ENCODE peak calls at places on chromosomes 5 and 9, in eight cellular contexts. V is Right ventricle myocardium superior; J is stimulated activated CD4-positive, alpha-beta T cell treated with anti-CD3 and anti-CD28 coated beads, Interleukin-1b, Interleukin-23, amount 100 ng/mL, for 48 hours; L is Daoy; P is posterior cingulate gyrus; T is HS-27A; Y is T-helper 1 cell; H is C1 segment of cervical spinal cord. F is an unnamed sample.

GRCh38 chr5:135869151-135869737 is 26.4 kb downstream of the IL9 start:
- DNase-seq in V (no peak), J (no peak), L (no peak), P (no peak), T (no peak), Y (no peak), H (no peak), F (no peak)

GRCh38 chr5:43227655-43228054 is 35.6 kb downstream of the NIM1K start:
- DNase-seq in V (no peak), J (no peak), L (peak), P (no peak), T (no peak), Y (no peak), H (no peak), F (no peak)

GRCh38 chr5:6784481-6784880 is 71.2 kb downstream of the TENT4A start:
- DNase-seq in V (no peak), J (no peak), L (no peak), P (no peak), T (no peak), Y (no peak), H (no peak), F (no peak)

GRCh38 chr5:174063092-174063756 is 17.7 kb downstream of the NSG2 start:
- DNase-seq in V (no peak), J (no peak), L (no peak), P (no peak), T (no peak), Y (no peak), H (no peak), F (no peak)

GRCh38 chr5:158976035-158976434 is 123.7 kb downstream of the EBF1 start:
- DNase-seq in V (no peak), J (no peak), L (peak), P (no peak), T (peak), Y (no peak), H (no peak), F (no peak)

GRCh38 chr9:124054671-124055212 is 43.2 kb downstream of the LHX2 start:
- DNase-seq in V (no peak), J (peak), L (peak), P (no peak), T (peak), Y (no peak), H (no peak), F (peak)

GRCh38 chr9:134661791-134662142 is 20.2 kb downstream of the COL5A1 start:
- DNase-seq in V (no peak), J (no peak), L (peak), P (no peak), T (no peak), Y (no peak), H (no peak), F (peak)

GRCh38 chr9:91100878-91101450 is 260.8 kb downstream of the AUH start:
- DNase-seq in V (peak), J (no peak), L (peak), P (no peak), T (no peak), Y (no peak), H (no peak), F (no peak)

GRCh38 chr5:914612-915011 is 21.9 kb downstream of the TRIP13 start:
- DNase-seq in V (no peak), J (no peak), L (no peak), P (no peak), T (no peak), Y (no peak), H (no peak), F (no peak)

GRCh38 chr9:32389365-32389764 is 4.9 kb downstream of the ACO1 start:
- DNase-seq in V (no peak), J (no peak), L (no peak), P (no peak), T (no peak), Y (no peak), H (no peak), F (no peak)

GRCh38 chr5:107184066-107184465 is 486.7 kb downstream of the EFNA5 start:
- DNase-seq in V (no peak), J (no peak), L (no peak), P (no peak), T (no peak), Y (no peak), H (no peak), F (no peak)

GRCh38 chr9:68708513-68708912 is 3.5 kb downstream of the PIP5K1B start:
- DNase-seq in V (no peak), J (no peak), L (no peak), P (no peak), T (no peak), Y (no peak), H (no peak), F (no peak)

GRCh38 chr5:141512390-141513020 is 23.6 kb downstream of the PCDHGC5 start:
- DNase-seq in V (peak), J (peak), L (peak), P (peak), T (no peak), Y (peak), H (peak), F (peak)

GRCh38 chr9:130429407-130429806 is 15.4 kb upstream of the ASS1 start:
- DNase-seq in V (no peak), J (no peak), L (no peak), P (no peak), T (no peak), Y (no peak), H (no peak), F (no peak)

GRCh38 chr5:119578937-119579336 is 50.4 kb upstream of the FAM170A start:
- DNase-seq in V (no peak), J (no peak), L (peak), P (no peak), T (peak), Y (no peak), H (no peak), F (peak)

GRCh38 chr5:38433160-38433861 is 123.1 kb downstream of the LIFR start:
- DNase-seq in V (peak), J (no peak), L (no peak), P (no peak), T (no peak), Y (no peak), H (no peak), F (peak)

GRCh38 chr5:24161559-24161958 is 483.2 kb downstream of the CDH10 start:
- DNase-seq in V (no peak), J (no peak), L (peak), P (no peak), T (no peak), Y (no peak), H (no peak), F (peak)

GRCh38 chr5:54610197-54610898 is 92.8 kb downstream of the SNX18 start:
- DNase-seq in V (no peak), J (peak), L (no peak), P (no peak), T (no peak), Y (no peak), H (no peak), F (no peak)

GRCh38 chr5:113574417-113574816 is 60.9 kb downstream of the YTHDC2 start:
- DNase-seq in V (peak), J (no peak), L (peak), P (no peak), T (peak), Y (no peak), H (no peak), F (peak)

GRCh38 chr9:135989722-135990467 is 28.7 kb upstream of the UBAC1 start:
- DNase-seq in V (peak), J (peak), L (no peak), P (peak), T (no peak), Y (no peak), H (no peak), F (no peak)

GRCh38 chr5:137621306-137621705 is 114.6 kb downstream of the KLHL3 start:
- DNase-seq in V (no peak), J (no peak), L (no peak), P (no peak), T (no peak), Y (no peak), H (no peak), F (no peak)

GRCh38 chr5:62795912-62796311 is 217.3 kb downstream of the LRRC70 start:
- DNase-seq in V (no peak), J (no peak), L (no peak), P (no peak), T (no peak), Y (no peak), H (no peak), F (no peak)

GRCh38 chr5:73151733-73152410 is 21.1 kb upstream of the TMEM174 start:
- DNase-seq in V (no peak), J (no peak), L (no peak), P (no peak), T (no peak), Y (no peak), H (no peak), F (no peak)

GRCh38 chr5:1184481-1184880 is 16.9 kb upstream of the SLC6A19 start:
- DNase-seq in V (peak), J (no peak), L (no peak), P (no peak), T (no peak), Y (no peak), H (no peak), F (no peak)

GRCh38 chr9:76215066-76215465 is 179.2 kb downstream of the RFK start:
- DNase-seq in V (no peak), J (no peak), L (peak), P (no peak), T (no peak), Y (no peak), H (no peak), F (peak)

GRCh38 chr9:2132484-2133082 is 117.4 kb downstream of the SMARCA2 start:
- DNase-seq in V (no peak), J (no peak), L (peak), P (no peak), T (no peak), Y (no peak), H (no peak), F (no peak)

GRCh38 chr9:131968632-131969031 is 111.0 kb downstream of the MED27 start:
- DNase-seq in V (no peak), J (no peak), L (no peak), P (no peak), T (no peak), Y (no peak), H (no peak), F (no peak)

GRCh38 chr5:10329808-10330481 is 22.2 kb upstream of the CMBL start:
- DNase-seq in V (peak), J (no peak), L (peak), P (no peak), T (no peak), Y (no peak), H (no peak), F (peak)

GRCh38 chr5:150172563-150172962 is 6.0 kb downstream of the CDX1 start:
- DNase-seq in V (no peak), J (no peak), L (no peak), P (no peak), T (no peak), Y (no peak), H (no peak), F (no peak)

GRCh38 chr5:177310757-177311173 is 933 bp downstream of the MXD3 start:
- DNase-seq in V (no peak), J (no peak), L (peak), P (no peak), T (no peak), Y (no peak), H (no peak), F (no peak)

GRCh38 chr5:172586118-172587060 is 54.7 kb upstream of the NEURL1B start:
- DNase-seq in V (peak), J (no peak), L (no peak), P (no peak), T (no peak), Y (no peak), H (no peak), F (no peak)

GRCh38 chr5:75571547-75571946 is 39.7 kb upstream of the ANKDD1B start:
- DNase-seq in V (no peak), J (no peak), L (no peak), P (no peak), T (no peak), Y (no peak), H (no peak), F (no peak)

GRCh38 chr9:28234899-28235277 is 661.6 kb upstream of the C9orf72 start:
- DNase-seq in V (no peak), J (no peak), L (no peak), P (no peak), T (no peak), Y (no peak), H (no peak), F (no peak)

GRCh38 chr5:132055808-132056609 is 4.4 kb upstream of the IL3 start:
- DNase-seq in V (no peak), J (peak), L (peak), P (peak), T (no peak), Y (peak), H (no peak), F (no peak)

GRCh38 chr5:84364043-84364442 is 20.6 kb downstream of the EDIL3 start:
- DNase-seq in V (no peak), J (no peak), L (no peak), P (no peak), T (no peak), Y (no peak), H (no peak), F (no peak)

GRCh38 chr5:139694556-139695182 is 46.5 kb downstream of the CXXC5 start:
- DNase-seq in V (no peak), J (no peak), L (no peak), P (no peak), T (no peak), Y (no peak), H (no peak), F (no peak)

GRCh38 chr9:126165755-126166154 is 160.9 kb upstream of the MVB12B start:
- DNase-seq in V (no peak), J (no peak), L (no peak), P (no peak), T (no peak), Y (no peak), H (no peak), F (no peak)

F was measured in MG63.